ENCODE peak calls at places on chromosomes 11 and 22, in ten cellular contexts. K is activated CD4-positive, CD25-positive, alpha-beta regulatory T cell treated with anti-CD3 and anti-CD28 coated beads, Interleukin-2, amount 50 U/mL, for 16 hours; V is foreskin melanocyte; Z is amniotic stem cell; Y is NCI-H2081; W is RKO; S is activated CD8-positive, alpha-beta memory T cell treated with anti-CD3 and anti-CD28 coated beads for 24 hours; E is upper lobe of left lung; J is colonic mucosa; D is C1 segment of cervical spinal cord. Q is an unnamed sample.

GRCh38 chr22:40244586-40244985 is 66.9 kb downstream of the TNRC6B start:
- DNase-seq in J (no peak), K (no peak), Y (no peak), V (no peak), E (no peak), S (peak), W (no peak), D (no peak), Z (no peak), Q (no peak)

GRCh38 chr11:88538088-88538487 is 200.6 kb upstream of the CTSC start:
- DNase-seq in D (no peak), J (no peak), K (no peak), W (peak), Y (no peak), E (no peak), S (no peak), Z (no peak), V (no peak), Q (no peak)

GRCh38 chr11:68684385-68685356 is at the start of gene GAL:
- DNase-seq in E (no peak), W (peak), V (no peak), Y (no peak), K (no peak), D (no peak), J (no peak), Z (no peak), S (no peak), Q (no peak)

GRCh38 chr22:37501610-37502341 is 15.6 kb upstream of the MFNG start:
- DNase-seq in S (no peak), D (no peak), E (peak), Y (peak), W (peak), K (no peak), V (peak), Z (no peak), J (peak), Q (no peak)

GRCh38 chr11:3803726-3804510 is 4.4 kb upstream of the PGAP2 start:
- DNase-seq in Y (no peak), W (peak), K (no peak), V (no peak), Z (peak), E (no peak), J (no peak), D (no peak), S (no peak), Q (no peak)

GRCh38 chr11:126719740-126720139 is 280.8 kb downstream of the KIRREL3 start:
- DNase-seq in V (no peak), S (no peak), Z (no peak), J (no peak), W (no peak), Y (no peak), D (no peak), E (no peak), K (no peak), Q (no peak)

GRCh38 chr11:70159612-70160570 is 43.2 kb upstream of the FADD start:
- DNase-seq in J (peak), D (no peak), Y (no peak), Z (peak), E (no peak), K (no peak), W (peak), S (no peak), V (no peak), Q (no peak)

GRCh38 chr11:128905345-128906184 is 14.4 kb downstream of the KCNJ5 start:
- DNase-seq in Z (no peak), D (no peak), W (peak), E (peak), J (peak), S (peak), V (peak), K (no peak), Y (peak), Q (no peak)

GRCh38 chr11:16505481-16505880 is 149.1 kb upstream of the SOX6 start:
- DNase-seq in V (no peak), E (no peak), J (no peak), D (no peak), K (no peak), S (no peak), W (no peak), Y (no peak), Z (no peak), Q (no peak)

GRCh38 chr11:120536797-120537169 is 25.2 kb downstream of the GRIK4 start:
- DNase-seq in S (no peak), W (no peak), V (no peak), Z (no peak), E (no peak), K (no peak), D (no peak), J (no peak), Y (no peak), Q (no peak)

Q was measured in stimulated activated CD8-positive, alpha-beta memory T cell treated with anti-CD3 and anti-CD28 coated beads, Interleukin-12 subunit alpha, Interleukin-12 subunit beta, amount 100 ng/mL, for 1 hour.